ENCODE peak calls at places on chromosome 14, in six cellular contexts. Z is esophagus muscularis mucosa, P is aorta, F is fibroblast of lung, T is A549, K is adrenal gland. A is an unnamed sample. For H3K4me1, the result is how much of the 10 kb centered on the place peaks cover.

GRCh38 chr14:55938249-55938791 is 179.9 kb upstream of the PELI2 start:
- DNase-seq in Z (peak), P (peak), F (peak), T (no peak), K (no peak), A (no peak)

GRCh38 chr14:75147423-75148071 is 20.7 kb upstream of the NEK9 start:
- DNase-seq in Z (peak), P (peak), F (peak), T (peak), K (peak), A (no peak)

GRCh38 chr14:58327019-58327418 is 28.7 kb downstream of the ARID4A start:
- DNase-seq in Z (no peak), P (no peak), F (no peak), T (no peak), K (no peak), A (no peak)

GRCh38 chr14:81831128-81831815 is 297.6 kb upstream of the SEL1L start:
- DNase-seq in Z (peak), P (peak), F (no peak), T (no peak), K (peak), A (no peak)

GRCh38 chr14:22375321-22375930 is 213.6 kb downstream of the DAD1 start:
- DNase-seq in Z (no peak), P (no peak), F (peak), T (peak), K (no peak), A (no peak)

GRCh38 chr14:51650721-51651387 is 856 bp upstream of the FRMD6 start:
- DNase-seq in Z (no peak), P (peak), F (no peak), T (peak), K (peak), A (no peak)

GRCh38 chr14:97353102-97353501 is 555.9 kb downstream of the VRK1 start:
- DNase-seq in Z (no peak), P (no peak), F (no peak), T (no peak), K (no peak), A (no peak)

GRCh38 chr14:73266317-73266716 is 29.0 kb downstream of the PAPLN start:
- DNase-seq in Z (no peak), P (no peak), F (no peak), T (no peak), K (no peak), A (no peak)

GRCh38 chr14:28656704-28657255 is 109.8 kb upstream of the FOXG1 start:
- DNase-seq in Z (no peak), P (no peak), F (no peak), T (no peak), K (no peak), A (no peak)

GRCh38 chr14:22291406-22291805 is 297.6 kb downstream of the DAD1 start:
- DNase-seq in Z (no peak), P (no peak), F (no peak), T (no peak), K (no peak), A (no peak)

GRCh38 chr14:54420478-54421116 is 20.6 kb downstream of the CNIH1 start:
- DNase-seq in Z (no peak), P (no peak), F (peak), T (peak), K (no peak), A (no peak)

GRCh38 chr14:92960706-92961566 is 38.0 kb downstream of the CHGA start:
- DNase-seq in Z (no peak), P (peak), F (no peak), T (peak), K (no peak), A (no peak)

GRCh38 chr14:34322940-34323418 is 139.1 kb downstream of the SPTSSA start:
- DNase-seq in Z (no peak), P (peak), F (peak), T (peak), K (peak), A (no peak)

GRCh38 chr14:94355191-94355794 is 32.2 kb upstream of the SERPINA6 start:
- DNase-seq in Z (peak), P (peak), F (peak), T (peak), K (no peak), A (peak)

GRCh38 chr14:38285962-38286361 is 30.1 kb upstream of the CLEC14A start:
- DNase-seq in Z (no peak), P (no peak), F (no peak), T (no peak), K (no peak), A (no peak)

GRCh38 chr14:53766106-53766505 is 190.5 kb downstream of the BMP4 start:
- DNase-seq in Z (no peak), P (no peak), F (no peak), T (no peak), K (no peak), A (no peak)

GRCh38 chr14:103370087-103370486 is 15.1 kb upstream of the MARK3 start:
- DNase-seq in Z (no peak), P (no peak), F (no peak), T (no peak), K (no peak), A (no peak)

GRCh38 chr14:50733479-50733878 is 65.4 kb upstream of the SAV1 start:
- DNase-seq in Z (no peak), P (no peak), F (no peak), T (no peak), K (no peak), A (no peak)

GRCh38 chr14:94599656-94600004 is 12.6 kb upstream of the SERPINA3 start:
- DNase-seq in Z (no peak), P (no peak), F (no peak), T (peak), K (no peak), A (no peak)

GRCh38 chr14:103878180-103878579 is 30.8 kb upstream of the PPP1R13B start:
- DNase-seq in Z (no peak), P (no peak), F (no peak), T (no peak), K (no peak), A (no peak)

GRCh38 chr14:74627071-74627470 is 15.0 kb upstream of the LTBP2 start:
- DNase-seq in Z (no peak), P (no peak), F (no peak), T (no peak), K (no peak), A (no peak)

GRCh38 chr14:65408113-65408512 is 4.4 kb upstream of the FUT8 start:
- DNase-seq in Z (no peak), P (no peak), F (no peak), T (no peak), K (no peak), A (no peak)

GRCh38 chr14:37116933-37117844 is 55.2 kb downstream of the SLC25A21 start:
- DNase-seq in Z (no peak), P (no peak), F (peak), T (peak), K (no peak), A (no peak)

GRCh38 chr14:95011449-95012020 is 145.8 kb downstream of the DICER1 start:
- DNase-seq in Z (peak), P (no peak), F (no peak), T (no peak), K (no peak), A (no peak)

GRCh38 chr14:33589334-33589733 is 361.5 kb downstream of the EGLN3 start:
- DNase-seq in Z (no peak), P (no peak), F (peak), T (no peak), K (peak), A (no peak)

GRCh38 chr14:64294672-64295413 is 672 bp upstream of the ESR2 start:
- DNase-seq in Z (no peak), P (peak), F (peak), T (peak), K (peak), A (no peak)

GRCh38 chr14:63897706-63898105 is 44.9 kb downstream of the SYNE2 start:
- DNase-seq in Z (no peak), P (no peak), F (peak), T (no peak), K (no peak), A (no peak)

GRCh38 chr14:74843653-74844052 is 32.3 kb downstream of the PROX2 start:
- DNase-seq in Z (no peak), P (no peak), F (peak), T (no peak), K (no peak), A (no peak)

DNA sequence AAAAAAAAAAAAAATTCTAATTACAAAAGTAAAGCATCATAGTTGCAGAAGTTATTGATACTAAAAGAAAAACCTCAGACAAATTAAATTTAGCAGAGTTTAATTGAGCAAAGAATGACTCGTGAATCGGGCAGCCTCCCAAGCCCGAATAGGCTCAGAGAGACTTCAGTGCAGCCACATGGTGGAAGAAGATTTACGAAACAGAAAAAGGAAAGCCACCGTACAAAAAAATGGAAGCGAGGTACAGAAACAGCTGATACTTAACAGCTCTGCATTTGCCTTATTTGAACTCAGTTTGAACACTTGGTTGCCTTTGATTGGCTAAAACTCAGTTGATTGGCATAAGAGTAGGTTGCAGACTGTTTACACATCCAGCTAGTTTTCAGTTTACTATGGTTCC is 12.9 kb downstream of the TTC9 start:
- DNase-seq in Z (no peak), P (no peak), F (no peak), T (no peak), K (no peak), A (no peak)
- H3K4me1 ChIP-seq in Z (under half), P (under half), F (under half), T (under half), K (under half), A (under half)

GRCh38 chr14:29851397-29851796 is 76.2 kb downstream of the PRKD1 start:
- DNase-seq in Z (no peak), P (no peak), F (no peak), T (no peak), K (no peak), A (no peak)

GRCh38 chr14:29858299-29858698 is 69.3 kb downstream of the PRKD1 start:
- DNase-seq in Z (no peak), P (no peak), F (no peak), T (no peak), K (no peak), A (no peak)

GRCh38 chr14:29857545-29857944 is 70.1 kb downstream of the PRKD1 start:
- DNase-seq in Z (no peak), P (no peak), F (no peak), T (no peak), K (no peak), A (no peak)

GRCh38 chr14:29856516-29856915 is 71.1 kb downstream of the PRKD1 start:
- DNase-seq in Z (no peak), P (no peak), F (no peak), T (no peak), K (no peak), A (no peak)

GRCh38 chr14:29853272-29853671 is 74.4 kb downstream of the PRKD1 start:
- DNase-seq in Z (no peak), P (no peak), F (peak), T (no peak), K (no peak), A (no peak)
- H3K4me3 ChIP-seq in Z (no peak), P (no peak), F (no peak), T (no peak), K (no peak), A (no peak)

DNA sequence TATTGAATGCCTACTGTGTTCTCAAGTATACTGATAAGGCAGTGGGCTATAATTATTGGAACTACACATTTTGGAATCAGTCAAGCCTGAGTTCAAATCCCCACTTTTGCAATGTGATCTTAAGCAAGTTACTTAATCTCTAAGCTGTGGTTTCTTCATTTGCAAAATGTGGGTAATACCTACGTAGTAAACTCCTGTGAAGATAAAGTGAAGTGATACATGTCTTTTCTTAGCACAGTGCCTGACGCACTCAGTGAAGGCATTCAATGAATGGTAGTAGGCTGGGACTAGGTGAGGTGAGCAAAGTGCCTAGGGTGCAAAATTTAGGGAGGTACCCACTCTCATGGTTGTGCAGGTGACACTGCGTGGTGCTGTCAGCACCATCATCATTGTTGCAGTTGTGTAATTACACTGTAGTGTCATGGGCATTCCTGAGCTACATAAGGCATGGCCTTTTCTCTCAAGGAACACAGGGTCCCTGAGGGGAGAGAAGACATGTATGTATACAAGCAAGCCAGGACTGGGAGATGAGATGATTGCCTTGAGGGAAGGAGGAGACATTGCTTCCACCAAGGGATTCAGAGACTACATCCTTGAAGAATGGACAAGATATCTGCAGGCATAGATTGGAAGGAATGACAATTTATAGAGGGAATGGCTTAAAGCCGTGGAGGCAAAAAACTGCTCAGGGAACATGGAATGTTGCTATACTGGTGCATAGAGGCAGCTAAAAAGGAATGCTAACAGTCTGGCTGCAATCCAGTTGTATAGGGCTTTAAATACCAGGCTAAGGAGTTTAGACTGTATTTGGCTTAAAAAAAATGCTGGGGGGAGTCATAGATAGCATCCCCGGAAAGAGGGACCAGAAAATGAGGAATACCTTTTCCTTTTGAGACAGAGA is 129.2 kb upstream of the ARHGAP5 start:
- DNase-seq in Z (no peak), P (no peak), F (no peak), T (no peak), K (no peak), A (no peak)
- H3K27ac ChIP-seq in Z (no peak), P (no peak), F (no peak), T (peak), K (no peak), A (no peak)

GRCh38 chr14:59342516-59343484 is 122.4 kb downstream of the GPR135 start:
- DNase-seq in Z (no peak), P (no peak), F (no peak), T (no peak), K (no peak), A (no peak)
- H3K4me1 ChIP-seq in Z (under half), P (under half), F (under half), T (under half), K (under half), A (under half)

DNA sequence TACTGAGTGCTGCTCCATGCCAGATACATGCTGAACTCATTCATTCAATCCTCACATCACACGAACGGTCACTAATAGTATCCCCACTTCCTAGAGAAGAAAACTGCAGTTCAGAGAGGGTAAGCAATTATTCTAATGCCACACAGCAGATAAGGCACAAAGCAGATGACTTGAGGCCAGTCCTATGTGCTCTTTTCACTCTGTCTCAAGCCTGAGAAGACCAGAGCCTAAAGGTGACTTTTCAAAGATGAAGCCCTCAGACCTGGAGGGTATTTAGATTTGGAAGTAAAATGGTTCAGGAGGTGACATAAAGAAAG is 108.0 kb upstream of the HIF1A start:
- DNase-seq in Z (peak), P (no peak), F (no peak), T (no peak), K (no peak), A (no peak)
- H3K4me3 ChIP-seq in Z (no peak), P (no peak), F (no peak), T (no peak), K (no peak), A (no peak)

DNA sequence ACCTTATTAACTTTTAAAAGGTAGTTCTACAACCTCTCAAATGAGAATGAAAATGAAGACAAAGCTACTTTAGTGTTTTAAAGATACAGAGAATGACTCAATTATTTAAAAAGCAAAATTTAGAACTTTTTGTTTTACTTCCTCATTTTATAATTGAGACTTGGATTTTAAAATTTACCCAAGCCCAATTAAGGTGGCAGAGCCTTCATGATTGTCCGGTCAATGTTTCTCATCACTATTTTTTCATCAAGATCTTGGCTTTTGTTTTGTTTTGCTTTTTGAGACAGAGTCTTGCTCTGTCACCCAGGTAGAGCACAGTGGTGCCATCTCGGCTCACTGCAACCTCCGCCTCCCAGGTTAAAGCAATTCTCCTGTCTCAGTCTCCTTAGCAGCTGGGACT is 32.7 kb downstream of the PPP4R3A start:
- DNase-seq in Z (no peak), P (no peak), F (no peak), T (no peak), K (no peak), A (no peak)
- H3K27ac ChIP-seq in Z (no peak), P (no peak), F (no peak), T (no peak), K (no peak), A (no peak)

GRCh38 chr14:35365130-35366047 is 39.2 kb downstream of the NFKBIA start:
- DNase-seq in Z (peak), P (peak), F (peak), T (peak), K (peak), A (no peak)
- H3K4me1 ChIP-seq in Z (under half), P (under half), F (under half), T (half or more), K (under half), A (under half)

GRCh38 chr14:105894125-105894977 is 368.0 kb downstream of the TMEM121 start:
- DNase-seq in Z (no peak), P (peak), F (no peak), T (no peak), K (no peak), A (no peak)
- H3K4me3 ChIP-seq in Z (no peak), P (no peak), F (no peak), T (no peak), K (no peak), A (no peak)